ENCODE peak calls at places on chromosomes 12 and 14, in six cellular contexts. One of them, this sample, is unnamed.

GRCh38 chr12:44654641-44655625 is 221.2 kb downstream of the NELL2 start:
- DNase-seq in hippocampal formation: no peak
- DNase-seq in WTC11: no peak
- DNase-seq in AG09309: no peak
- DNase-seq in activated T-cell treated with anti-CD3 and anti-CD28 coated beads, Interleukin-2, amount 50 U/mL, for 48 hours: no peak
- DNase-seq in HTR-8/SVneo: no peak
- DNase-seq in this sample: peak

GRCh38 chr12:13250416-13250815 is 53.9 kb downstream of the EMP1 start:
- DNase-seq in WTC11: no peak
- DNase-seq in activated T-cell treated with anti-CD3 and anti-CD28 coated beads, Interleukin-2, amount 50 U/mL, for 48 hours: no peak
- DNase-seq in hippocampal formation: no peak
- DNase-seq in HTR-8/SVneo: peak
- DNase-seq in AG09309: no peak
- DNase-seq in this sample: no peak

GRCh38 chr12:5442251-5443006 is 10.5 kb downstream of the NTF3 start:
- DNase-seq in activated T-cell treated with anti-CD3 and anti-CD28 coated beads, Interleukin-2, amount 50 U/mL, for 48 hours: no peak
- DNase-seq in HTR-8/SVneo: peak
- DNase-seq in WTC11: peak
- DNase-seq in AG09309: peak
- DNase-seq in hippocampal formation: peak
- DNase-seq in this sample: peak

GRCh38 chr14:105364100-105364708 is 34.1 kb upstream of the TEX22 start:
- DNase-seq in activated T-cell treated with anti-CD3 and anti-CD28 coated beads, Interleukin-2, amount 50 U/mL, for 48 hours: no peak
- DNase-seq in AG09309: no peak
- DNase-seq in hippocampal formation: no peak
- DNase-seq in WTC11: no peak
- DNase-seq in HTR-8/SVneo: peak
- DNase-seq in this sample: no peak

GRCh38 chr12:46050805-46051204 is 60.4 kb upstream of the SCAF11 start:
- DNase-seq in WTC11: no peak
- DNase-seq in HTR-8/SVneo: no peak
- DNase-seq in activated T-cell treated with anti-CD3 and anti-CD28 coated beads, Interleukin-2, amount 50 U/mL, for 48 hours: no peak
- DNase-seq in hippocampal formation: no peak
- DNase-seq in AG09309: no peak
- DNase-seq in this sample: no peak

GRCh38 chr12:52607314-52607713 is 6.1 kb upstream of the KRT72 start:
- DNase-seq in HTR-8/SVneo: no peak
- DNase-seq in AG09309: no peak
- DNase-seq in WTC11: no peak
- DNase-seq in hippocampal formation: no peak
- DNase-seq in activated T-cell treated with anti-CD3 and anti-CD28 coated beads, Interleukin-2, amount 50 U/mL, for 48 hours: no peak
- DNase-seq in this sample: no peak

GRCh38 chr14:68464716-68465115 is 328.2 kb downstream of the ZFP36L1 start:
- DNase-seq in AG09309: no peak
- DNase-seq in HTR-8/SVneo: peak
- DNase-seq in hippocampal formation: no peak
- DNase-seq in WTC11: no peak
- DNase-seq in activated T-cell treated with anti-CD3 and anti-CD28 coated beads, Interleukin-2, amount 50 U/mL, for 48 hours: no peak
- DNase-seq in this sample: no peak

GRCh38 chr12:77924703-77925102 is 94.0 kb downstream of the NAV3 start:
- DNase-seq in activated T-cell treated with anti-CD3 and anti-CD28 coated beads, Interleukin-2, amount 50 U/mL, for 48 hours: no peak
- DNase-seq in AG09309: peak
- DNase-seq in hippocampal formation: no peak
- DNase-seq in WTC11: no peak
- DNase-seq in HTR-8/SVneo: no peak
- DNase-seq in this sample: no peak

GRCh38 chr14:99231850-99232401 is 40.1 kb downstream of the BCL11B start:
- DNase-seq in activated T-cell treated with anti-CD3 and anti-CD28 coated beads, Interleukin-2, amount 50 U/mL, for 48 hours: no peak
- DNase-seq in AG09309: no peak
- DNase-seq in WTC11: peak
- DNase-seq in hippocampal formation: no peak
- DNase-seq in HTR-8/SVneo: peak
- DNase-seq in this sample: peak

GRCh38 chr12:47943492-47944359 is 19.7 kb upstream of the TMEM106C start:
- DNase-seq in WTC11: no peak
- DNase-seq in hippocampal formation: no peak
- DNase-seq in activated T-cell treated with anti-CD3 and anti-CD28 coated beads, Interleukin-2, amount 50 U/mL, for 48 hours: no peak
- DNase-seq in AG09309: no peak
- DNase-seq in HTR-8/SVneo: no peak
- DNase-seq in this sample: no peak

GRCh38 chr12:3973269-3973884 is 100.2 kb upstream of the PARP11 start:
- DNase-seq in hippocampal formation: no peak
- DNase-seq in WTC11: no peak
- DNase-seq in activated T-cell treated with anti-CD3 and anti-CD28 coated beads, Interleukin-2, amount 50 U/mL, for 48 hours: no peak
- DNase-seq in HTR-8/SVneo: no peak
- DNase-seq in AG09309: no peak
- DNase-seq in this sample: no peak

GRCh38 chr14:73467800-73468199 is 9.5 kb upstream of the NUMB start:
- DNase-seq in activated T-cell treated with anti-CD3 and anti-CD28 coated beads, Interleukin-2, amount 50 U/mL, for 48 hours: peak
- DNase-seq in AG09309: no peak
- DNase-seq in WTC11: no peak
- DNase-seq in hippocampal formation: no peak
- DNase-seq in HTR-8/SVneo: no peak
- DNase-seq in this sample: no peak

GRCh38 chr14:33962016-33962415 is 11.1 kb upstream of the EGLN3 start:
- DNase-seq in hippocampal formation: peak
- DNase-seq in HTR-8/SVneo: no peak
- DNase-seq in activated T-cell treated with anti-CD3 and anti-CD28 coated beads, Interleukin-2, amount 50 U/mL, for 48 hours: no peak
- DNase-seq in WTC11: no peak
- DNase-seq in AG09309: no peak
- DNase-seq in this sample: no peak

GRCh38 chr14:54094765-54095164 is 138.1 kb upstream of the BMP4 start:
- DNase-seq in hippocampal formation: no peak
- DNase-seq in AG09309: no peak
- DNase-seq in HTR-8/SVneo: no peak
- DNase-seq in WTC11: no peak
- DNase-seq in activated T-cell treated with anti-CD3 and anti-CD28 coated beads, Interleukin-2, amount 50 U/mL, for 48 hours: no peak
- DNase-seq in this sample: no peak

GRCh38 chr12:69039881-69040280 is 106.9 kb upstream of the CPM start:
- DNase-seq in AG09309: no peak
- DNase-seq in hippocampal formation: peak
- DNase-seq in WTC11: no peak
- DNase-seq in activated T-cell treated with anti-CD3 and anti-CD28 coated beads, Interleukin-2, amount 50 U/mL, for 48 hours: no peak
- DNase-seq in HTR-8/SVneo: no peak
- DNase-seq in this sample: no peak

GRCh38 chr14:68786491-68787234 is 6.2 kb downstream of the ZFP36L1 start:
- DNase-seq in WTC11: no peak
- DNase-seq in AG09309: no peak
- DNase-seq in hippocampal formation: no peak
- DNase-seq in activated T-cell treated with anti-CD3 and anti-CD28 coated beads, Interleukin-2, amount 50 U/mL, for 48 hours: no peak
- DNase-seq in HTR-8/SVneo: no peak
- DNase-seq in this sample: peak

GRCh38 chr14:74586681-74587362 is 25.2 kb downstream of the LTBP2 start:
- DNase-seq in activated T-cell treated with anti-CD3 and anti-CD28 coated beads, Interleukin-2, amount 50 U/mL, for 48 hours: no peak
- DNase-seq in hippocampal formation: no peak
- DNase-seq in WTC11: no peak
- DNase-seq in AG09309: no peak
- DNase-seq in HTR-8/SVneo: no peak
- DNase-seq in this sample: no peak

GRCh38 chr12:88227263-88227662 is 85.2 kb downstream of the TMTC3 start:
- DNase-seq in activated T-cell treated with anti-CD3 and anti-CD28 coated beads, Interleukin-2, amount 50 U/mL, for 48 hours: no peak
- DNase-seq in AG09309: no peak
- DNase-seq in WTC11: no peak
- DNase-seq in HTR-8/SVneo: no peak
- DNase-seq in hippocampal formation: no peak
- DNase-seq in this sample: no peak

GRCh38 chr12:97048421-97049035 is 141.5 kb downstream of the NEDD1 start:
- DNase-seq in AG09309: no peak
- DNase-seq in WTC11: no peak
- DNase-seq in activated T-cell treated with anti-CD3 and anti-CD28 coated beads, Interleukin-2, amount 50 U/mL, for 48 hours: no peak
- DNase-seq in HTR-8/SVneo: no peak
- DNase-seq in hippocampal formation: no peak
- DNase-seq in this sample: no peak

GRCh38 chr14:54797556-54797955 is 105.1 kb downstream of the GCH1 start:
- DNase-seq in activated T-cell treated with anti-CD3 and anti-CD28 coated beads, Interleukin-2, amount 50 U/mL, for 48 hours: no peak
- DNase-seq in WTC11: no peak
- DNase-seq in AG09309: no peak
- DNase-seq in hippocampal formation: no peak
- DNase-seq in HTR-8/SVneo: no peak
- DNase-seq in this sample: no peak

This sample was measured in retina.